ENCODE peak calls at places on chromosomes 6 and 20, in four cellular contexts. X, D, W and V are unnamed samples.

GRCh38 chr20:4898282-4898681 is 103.0 kb downstream of the SLC23A2 start:
- DNase-seq in D (no peak), X (no peak), W (no peak), V (no peak)

GRCh38 chr20:55605594-55605993 is 399.7 kb downstream of the CBLN4 start:
- DNase-seq in X (no peak), W (no peak), D (no peak), V (no peak)

GRCh38 chr20:6140947-6141346 is 18.1 kb upstream of the FERMT1 start:
- DNase-seq in D (no peak), X (no peak), W (no peak), V (no peak)

GRCh38 chr6:160735523-160735922 is 33.5 kb downstream of the PLG start:
- DNase-seq in W (no peak), X (no peak), D (no peak), V (no peak)

GRCh38 chr6:130152908-130153510 is 69.7 kb downstream of the SAMD3 start:
- DNase-seq in D (no peak), X (no peak), W (no peak), V (no peak)

GRCh38 chr6:47098570-47098993 is 56.5 kb upstream of the ADGRF1 start:
- DNase-seq in W (no peak), D (no peak), X (no peak), V (no peak)

GRCh38 chr6:44115866-44116265 is 11.4 kb downstream of the MRPL14 start:
- DNase-seq in W (no peak), D (no peak), X (no peak), V (no peak)

GRCh38 chr6:138622967-138623366 is 123.7 kb upstream of the NHSL1 start:
- DNase-seq in W (no peak), X (no peak), D (no peak), V (no peak)

GRCh38 chr6:143301204-143301603 is 149.3 kb downstream of the ADAT2 start:
- DNase-seq in D (no peak), X (no peak), W (no peak), V (no peak)

GRCh38 chr20:59585714-59586404 is 18.5 kb upstream of the PHACTR3 start:
- DNase-seq in W (no peak), D (no peak), X (no peak), V (no peak)

GRCh38 chr20:8050117-8050837 is 30.7 kb upstream of the TMX4 start:
- DNase-seq in W (no peak), X (no peak), D (no peak), V (no peak)

GRCh38 chr6:133241088-133241900 is at the start of gene EYA4:
- DNase-seq in D (peak; percentile 65), W (no peak), X (peak; percentile 28), V (no peak)

GRCh38 chr6:11766056-11766455 is 12.5 kb downstream of the ADTRP start:
- DNase-seq in X (no peak), W (no peak), D (no peak), V (no peak)

GRCh38 chr20:58128635-58129625 is 99.5 kb downstream of the ANKRD60 start:
- DNase-seq in X (no peak), D (no peak), W (no peak), V (no peak)

GRCh38 chr20:23782366-23782983 is 31.7 kb upstream of the CST1 start:
- DNase-seq in X (no peak), W (no peak), D (peak; percentile 29), V (no peak)

GRCh38 chr6:1916334-1916985 is 306.7 kb downstream of the FOXC1 start:
- DNase-seq in X (no peak), W (no peak), D (no peak), V (no peak)

GRCh38 chr6:20454201-20454824 is 52.6 kb downstream of the E2F3 start:
- DNase-seq in W (no peak), D (no peak), X (no peak), V (no peak)

GRCh38 chr6:27873101-27874030 is 38.8 kb downstream of the OR2B2 start:
- DNase-seq in X (peak; percentile 51), W (no peak), D (peak; percentile 44), V (peak; percentile 85)

GRCh38 chr20:53263554-53264438 is 291.6 kb downstream of the TSHZ2 start:
- DNase-seq in D (no peak), W (no peak), X (no peak), V (no peak)

GRCh38 chr20:38985603-38986170 is 23.5 kb downstream of the DHX35 start:
- DNase-seq in W (no peak), X (no peak), D (no peak), V (no peak)

GRCh38 chr6:48135352-48136084 is 24.5 kb upstream of the PTCHD4 start:
- DNase-seq in X (no peak), W (no peak), D (no peak), V (no peak)

GRCh38 chr6:8065519-8065911 is 1.3 kb upstream of the BLOC1S5 start:
- DNase-seq in D (no peak), W (no peak), X (no peak), V (no peak)

GRCh38 chr6:99026135-99026534 is 78.4 kb upstream of the FBXL4 start:
- DNase-seq in D (no peak), W (no peak), X (no peak), V (no peak)

GRCh38 chr6:43613721-43614395 is 15.2 kb downstream of the GTPBP2 start:
- DNase-seq in D (no peak), W (no peak), X (no peak), V (no peak)

GRCh38 chr6:13708679-13709261 is 2.9 kb downstream of the RANBP9 start:
- DNase-seq in W (no peak), X (no peak), D (no peak), V (no peak)